ENCODE peak calls at places on chromosomes 3 and 15, in six cellular contexts. One of them, this sample, is unnamed.

GRCh38 chr3:129259612-129260477 is 10.4 kb downstream of the COPG1 start:
- DNase-seq in astrocyte of the spinal cord: no peak
- DNase-seq in tibial artery: no peak
- DNase-seq in ascending aorta: no peak
- DNase-seq in transverse colon: peak
- DNase-seq in heart left ventricle: no peak
- DNase-seq in this sample: no peak

GRCh38 chr3:53689681-53690080 is 156.5 kb downstream of the CHDH start:
- DNase-seq in astrocyte of the spinal cord: no peak
- DNase-seq in tibial artery: no peak
- DNase-seq in ascending aorta: no peak
- DNase-seq in transverse colon: no peak
- DNase-seq in heart left ventricle: no peak
- DNase-seq in this sample: no peak

GRCh38 chr15:76566276-76566675 is 229.7 kb downstream of the ISL2 start:
- DNase-seq in astrocyte of the spinal cord: peak
- DNase-seq in tibial artery: no peak
- DNase-seq in ascending aorta: no peak
- DNase-seq in transverse colon: no peak
- DNase-seq in heart left ventricle: no peak
- DNase-seq in this sample: peak

GRCh38 chr3:83216919-83217594 is 1455.6 kb upstream of the GBE1 start:
- DNase-seq in astrocyte of the spinal cord: no peak
- DNase-seq in tibial artery: no peak
- DNase-seq in ascending aorta: no peak
- DNase-seq in transverse colon: no peak
- DNase-seq in heart left ventricle: no peak
- DNase-seq in this sample: no peak

GRCh38 chr3:66463054-66463631 is 37.7 kb downstream of the LRIG1 start:
- DNase-seq in astrocyte of the spinal cord: peak
- DNase-seq in tibial artery: no peak
- DNase-seq in ascending aorta: no peak
- DNase-seq in transverse colon: no peak
- DNase-seq in heart left ventricle: no peak
- DNase-seq in this sample: no peak

GRCh38 chr15:98775498-98776230 is 127.3 kb downstream of the IGF1R start:
- DNase-seq in astrocyte of the spinal cord: no peak
- DNase-seq in tibial artery: no peak
- DNase-seq in ascending aorta: no peak
- DNase-seq in transverse colon: no peak
- DNase-seq in heart left ventricle: no peak
- DNase-seq in this sample: no peak

GRCh38 chr15:43974852-43975251 is 148.1 kb downstream of the WDR76 start:
- DNase-seq in astrocyte of the spinal cord: no peak
- DNase-seq in tibial artery: no peak
- DNase-seq in ascending aorta: no peak
- DNase-seq in transverse colon: no peak
- DNase-seq in heart left ventricle: no peak
- DNase-seq in this sample: no peak

GRCh38 chr15:31340047-31340446 is 13.4 kb downstream of the KLF13 start:
- DNase-seq in astrocyte of the spinal cord: no peak
- DNase-seq in tibial artery: no peak
- DNase-seq in ascending aorta: no peak
- DNase-seq in transverse colon: no peak
- DNase-seq in heart left ventricle: no peak
- DNase-seq in this sample: no peak

GRCh38 chr15:25832158-25832557 is 31.0 kb downstream of the ATP10A start:
- DNase-seq in astrocyte of the spinal cord: peak
- DNase-seq in tibial artery: no peak
- DNase-seq in ascending aorta: no peak
- DNase-seq in transverse colon: no peak
- DNase-seq in heart left ventricle: no peak
- DNase-seq in this sample: no peak

GRCh38 chr3:159637895-159638542 is 350.6 kb upstream of the IL12A start:
- DNase-seq in astrocyte of the spinal cord: peak
- DNase-seq in tibial artery: no peak
- DNase-seq in ascending aorta: no peak
- DNase-seq in transverse colon: no peak
- DNase-seq in heart left ventricle: no peak
- DNase-seq in this sample: no peak

GRCh38 chr3:132247211-132247610 is 70.0 kb upstream of the ACP3 start:
- DNase-seq in astrocyte of the spinal cord: no peak
- DNase-seq in tibial artery: no peak
- DNase-seq in ascending aorta: no peak
- DNase-seq in transverse colon: no peak
- DNase-seq in heart left ventricle: no peak
- DNase-seq in this sample: no peak

GRCh38 chr15:69863446-69863845 is 234.3 kb downstream of the TLE3 start:
- DNase-seq in astrocyte of the spinal cord: no peak
- DNase-seq in tibial artery: no peak
- DNase-seq in ascending aorta: no peak
- DNase-seq in transverse colon: no peak
- DNase-seq in heart left ventricle: no peak
- DNase-seq in this sample: no peak

GRCh38 chr3:10450494-10451440 is 54.6 kb downstream of the ATP2B2 start:
- DNase-seq in astrocyte of the spinal cord: no peak
- DNase-seq in tibial artery: no peak
- DNase-seq in ascending aorta: no peak
- DNase-seq in transverse colon: no peak
- DNase-seq in heart left ventricle: no peak
- DNase-seq in this sample: no peak

GRCh38 chr3:12454076-12454807 is 30.0 kb upstream of the TSEN2 start:
- DNase-seq in astrocyte of the spinal cord: no peak
- DNase-seq in tibial artery: no peak
- DNase-seq in ascending aorta: no peak
- DNase-seq in transverse colon: no peak
- DNase-seq in heart left ventricle: no peak
- DNase-seq in this sample: no peak

GRCh38 chr15:60374628-60375081 is 23.1 kb downstream of the ANXA2 start:
- DNase-seq in astrocyte of the spinal cord: peak
- DNase-seq in tibial artery: peak
- DNase-seq in ascending aorta: peak
- DNase-seq in transverse colon: no peak
- DNase-seq in heart left ventricle: no peak
- DNase-seq in this sample: peak

GRCh38 chr15:98823012-98823458 is 174.7 kb downstream of the IGF1R start:
- DNase-seq in astrocyte of the spinal cord: peak
- DNase-seq in tibial artery: no peak
- DNase-seq in ascending aorta: no peak
- DNase-seq in transverse colon: no peak
- DNase-seq in heart left ventricle: no peak
- DNase-seq in this sample: no peak

GRCh38 chr3:193955719-193956118 is 180.2 kb upstream of the HES1 start:
- DNase-seq in astrocyte of the spinal cord: no peak
- DNase-seq in tibial artery: no peak
- DNase-seq in ascending aorta: no peak
- DNase-seq in transverse colon: no peak
- DNase-seq in heart left ventricle: no peak
- DNase-seq in this sample: no peak

GRCh38 chr3:104947946-104948345 is 418.8 kb upstream of the ALCAM start:
- DNase-seq in astrocyte of the spinal cord: peak
- DNase-seq in tibial artery: no peak
- DNase-seq in ascending aorta: no peak
- DNase-seq in transverse colon: no peak
- DNase-seq in heart left ventricle: no peak
- DNase-seq in this sample: no peak

GRCh38 chr3:117955196-117955595 is 1079.5 kb downstream of the IGSF11 start:
- DNase-seq in astrocyte of the spinal cord: peak
- DNase-seq in tibial artery: no peak
- DNase-seq in ascending aorta: no peak
- DNase-seq in transverse colon: no peak
- DNase-seq in heart left ventricle: no peak
- DNase-seq in this sample: no peak

GRCh38 chr3:66075281-66075680 is 36.6 kb upstream of the MAGI1 start:
- DNase-seq in astrocyte of the spinal cord: peak
- DNase-seq in tibial artery: no peak
- DNase-seq in ascending aorta: no peak
- DNase-seq in transverse colon: no peak
- DNase-seq in heart left ventricle: no peak
- DNase-seq in this sample: no peak

GRCh38 chr3:59809750-59810444 is 760.1 kb upstream of the CFAP20DC start:
- DNase-seq in astrocyte of the spinal cord: peak
- DNase-seq in tibial artery: no peak
- DNase-seq in ascending aorta: no peak
- DNase-seq in transverse colon: no peak
- DNase-seq in heart left ventricle: no peak
- DNase-seq in this sample: peak

GRCh38 chr15:46502668-46503067 is 867.8 kb downstream of the SQOR start:
- DNase-seq in astrocyte of the spinal cord: no peak
- DNase-seq in tibial artery: no peak
- DNase-seq in ascending aorta: no peak
- DNase-seq in transverse colon: no peak
- DNase-seq in heart left ventricle: no peak
- DNase-seq in this sample: no peak

GRCh38 chr3:99751649-99752048 is 66.0 kb upstream of the CMSS1 start:
- DNase-seq in astrocyte of the spinal cord: peak
- DNase-seq in tibial artery: no peak
- DNase-seq in ascending aorta: no peak
- DNase-seq in transverse colon: no peak
- DNase-seq in heart left ventricle: no peak
- DNase-seq in this sample: no peak

GRCh38 chr3:13772321-13772745 is 107.5 kb downstream of the WNT7A start:
- DNase-seq in astrocyte of the spinal cord: no peak
- DNase-seq in tibial artery: no peak
- DNase-seq in ascending aorta: no peak
- DNase-seq in transverse colon: no peak
- DNase-seq in heart left ventricle: no peak
- DNase-seq in this sample: no peak

DNA sequence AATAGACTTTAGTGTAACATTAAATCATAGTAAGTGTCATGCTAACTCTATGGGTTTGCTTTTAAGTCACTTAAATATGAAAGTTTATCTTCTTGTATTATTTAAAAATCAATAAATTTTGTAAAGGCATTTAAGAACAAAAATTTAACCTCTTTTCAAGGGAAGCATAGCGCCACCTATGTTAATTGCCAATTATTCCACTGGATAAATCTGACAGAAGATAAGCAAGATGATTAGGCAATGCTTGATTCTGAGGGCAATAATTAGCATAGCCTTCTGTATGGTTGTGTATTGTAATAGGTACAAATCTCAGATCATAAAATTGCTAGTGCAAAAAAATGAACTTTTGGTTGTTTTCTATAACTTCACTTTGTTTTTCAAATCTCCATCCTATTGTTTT is 560.1 kb downstream of the GRM7 start:
- DNase-seq in astrocyte of the spinal cord: no peak
- DNase-seq in tibial artery: no peak
- DNase-seq in ascending aorta: no peak
- DNase-seq in transverse colon: no peak
- DNase-seq in heart left ventricle: no peak
- DNase-seq in this sample: no peak
- TF ChIP-seq CTCF in astrocyte of the spinal cord: no peak
- TF ChIP-seq CTCF in tibial artery: no peak
- TF ChIP-seq CTCF in ascending aorta: no peak
- TF ChIP-seq CTCF in transverse colon: no peak
- TF ChIP-seq CTCF in heart left ventricle: no peak
- TF ChIP-seq CTCF in this sample: peak

GRCh38 chr3:148955544-148956346 is 35.6 kb upstream of the GYG1 start:
- DNase-seq in astrocyte of the spinal cord: peak
- DNase-seq in tibial artery: peak
- DNase-seq in ascending aorta: peak
- DNase-seq in transverse colon: peak
- DNase-seq in heart left ventricle: peak
- DNase-seq in this sample: peak
- H3K4me3 ChIP-seq in astrocyte of the spinal cord: no peak
- H3K4me3 ChIP-seq in tibial artery: no peak
- H3K4me3 ChIP-seq in ascending aorta: no peak
- H3K4me3 ChIP-seq in transverse colon: no peak
- H3K4me3 ChIP-seq in heart left ventricle: no peak
- H3K4me3 ChIP-seq in this sample: no peak

DNA sequence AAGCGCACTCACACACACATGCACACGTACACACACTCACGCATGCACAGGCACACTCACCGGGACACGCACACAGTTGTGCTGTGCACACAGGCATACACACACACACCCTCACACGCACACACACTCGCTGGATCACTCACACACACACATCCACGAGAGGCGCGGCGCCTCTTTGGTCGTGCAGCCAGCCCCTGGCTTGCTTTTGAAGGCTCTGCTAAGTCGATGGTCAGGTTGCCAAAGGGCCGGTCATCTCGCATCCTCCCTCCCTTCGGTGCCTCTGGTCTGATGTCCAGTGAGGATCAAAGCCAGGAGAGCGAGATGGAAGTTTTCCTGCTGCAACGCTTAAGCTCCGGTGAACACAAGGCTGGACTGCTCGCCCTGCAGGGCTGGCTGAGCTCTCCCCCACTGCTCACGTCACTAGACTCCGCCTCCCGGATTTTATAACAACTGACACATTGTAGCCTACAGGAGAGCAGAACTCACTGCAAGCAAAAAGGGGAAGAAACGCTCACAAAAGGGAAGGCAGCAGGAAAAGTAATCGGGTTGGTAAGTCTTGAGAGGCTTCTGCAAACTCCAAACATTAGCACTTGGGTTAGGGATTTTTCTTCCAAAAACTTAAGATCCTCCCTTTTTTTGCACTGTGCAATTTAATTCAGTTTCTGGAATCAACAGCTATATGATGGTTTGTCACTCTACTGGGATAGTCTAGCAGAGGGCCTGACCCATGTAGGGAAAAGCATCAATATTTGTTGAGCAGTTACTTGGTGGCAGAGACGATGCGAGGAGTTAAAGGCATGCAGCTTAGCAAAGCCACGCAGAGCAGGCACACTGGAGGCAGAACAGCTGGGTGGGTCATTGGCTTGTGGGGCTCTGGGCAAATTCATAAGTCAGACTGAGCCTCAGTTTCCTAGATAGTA is at the start of gene SRGAP3:
- DNase-seq in astrocyte of the spinal cord: peak
- DNase-seq in tibial artery: peak
- DNase-seq in ascending aorta: peak
- DNase-seq in transverse colon: peak
- DNase-seq in heart left ventricle: peak
- DNase-seq in this sample: peak
- TF ChIP-seq CTCF in astrocyte of the spinal cord: peak
- TF ChIP-seq CTCF in tibial artery: peak
- TF ChIP-seq CTCF in ascending aorta: peak
- TF ChIP-seq CTCF in transverse colon: peak
- TF ChIP-seq CTCF in heart left ventricle: peak
- TF ChIP-seq CTCF in this sample: peak

GRCh38 chr15:40593588-40594428 is at the start of gene KNL1:
- DNase-seq in astrocyte of the spinal cord: peak
- DNase-seq in tibial artery: peak
- DNase-seq in ascending aorta: peak
- DNase-seq in transverse colon: peak
- DNase-seq in heart left ventricle: peak
- DNase-seq in this sample: peak

GRCh38 chr15:40594429-40594836 is 384 bp downstream of the KNL1 start:
- DNase-seq in astrocyte of the spinal cord: peak
- DNase-seq in tibial artery: peak
- DNase-seq in ascending aorta: no peak
- DNase-seq in transverse colon: peak
- DNase-seq in heart left ventricle: peak
- DNase-seq in this sample: no peak

GRCh38 chr15:40595773-40596172 is 1.7 kb downstream of the KNL1 start:
- DNase-seq in astrocyte of the spinal cord: no peak
- DNase-seq in tibial artery: no peak
- DNase-seq in ascending aorta: no peak
- DNase-seq in transverse colon: no peak
- DNase-seq in heart left ventricle: no peak
- DNase-seq in this sample: no peak

GRCh38 chr15:40597024-40597423 is 3.0 kb downstream of the KNL1 start:
- DNase-seq in astrocyte of the spinal cord: no peak
- DNase-seq in tibial artery: no peak
- DNase-seq in ascending aorta: no peak
- DNase-seq in transverse colon: no peak
- DNase-seq in heart left ventricle: no peak
- DNase-seq in this sample: no peak

GRCh38 chr15:40595219-40595618 is 1.2 kb downstream of the KNL1 start:
- DNase-seq in astrocyte of the spinal cord: peak
- DNase-seq in tibial artery: no peak
- DNase-seq in ascending aorta: no peak
- DNase-seq in transverse colon: no peak
- DNase-seq in heart left ventricle: no peak
- DNase-seq in this sample: no peak
- H3K4me3 ChIP-seq in astrocyte of the spinal cord: peak
- H3K4me3 ChIP-seq in tibial artery: no peak
- H3K4me3 ChIP-seq in ascending aorta: no peak
- H3K4me3 ChIP-seq in transverse colon: peak
- H3K4me3 ChIP-seq in heart left ventricle: no peak
- H3K4me3 ChIP-seq in this sample: peak

This sample was measured in LNCaP clone FGC.